ENCODE peak calls at places on chromosomes 2 and 18, in five cellular contexts. One of them, this sample, is unnamed.

GRCh38 chr2:160338891-160339290 is 138.8 kb upstream of the ITGB6 start:
- DNase-seq in stimulated activated CD4-positive, alpha-beta T cell treated with anti-CD3 and anti-CD28 coated beads, Interleukin-4, amount 100 ng/mL, for 48 hours: no peak
- DNase-seq in right cardiac atrium: peak; percentile 28
- DNase-seq in mesothelial cell of epicardium: no peak
- DNase-seq in HTR-8/SVneo: no peak
- DNase-seq in this sample: no peak

GRCh38 chr2:14702258-14702657 is 69.7 kb downstream of the LRATD1 start:
- DNase-seq in HTR-8/SVneo: no peak
- DNase-seq in stimulated activated CD4-positive, alpha-beta T cell treated with anti-CD3 and anti-CD28 coated beads, Interleukin-4, amount 100 ng/mL, for 48 hours: no peak
- DNase-seq in right cardiac atrium: no peak
- DNase-seq in mesothelial cell of epicardium: no peak
- DNase-seq in this sample: no peak

GRCh38 chr2:240295256-240296103 is 140.0 kb upstream of the GPC1 start:
- DNase-seq in stimulated activated CD4-positive, alpha-beta T cell treated with anti-CD3 and anti-CD28 coated beads, Interleukin-4, amount 100 ng/mL, for 48 hours: no peak
- DNase-seq in mesothelial cell of epicardium: no peak
- DNase-seq in HTR-8/SVneo: no peak
- DNase-seq in right cardiac atrium: no peak
- DNase-seq in this sample: no peak

GRCh38 chr2:240878341-240878936 is 9.8 kb downstream of the AGXT start:
- DNase-seq in stimulated activated CD4-positive, alpha-beta T cell treated with anti-CD3 and anti-CD28 coated beads, Interleukin-4, amount 100 ng/mL, for 48 hours: no peak
- DNase-seq in right cardiac atrium: no peak
- DNase-seq in mesothelial cell of epicardium: no peak
- DNase-seq in HTR-8/SVneo: no peak
- DNase-seq in this sample: no peak

GRCh38 chr18:50429207-50429948 is 54.5 kb downstream of the SKA1 start:
- DNase-seq in HTR-8/SVneo: peak; percentile 5
- DNase-seq in stimulated activated CD4-positive, alpha-beta T cell treated with anti-CD3 and anti-CD28 coated beads, Interleukin-4, amount 100 ng/mL, for 48 hours: no peak
- DNase-seq in right cardiac atrium: no peak
- DNase-seq in mesothelial cell of epicardium: no peak
- DNase-seq in this sample: no peak

GRCh38 chr2:163659224-163659623 is 76.6 kb downstream of the FIGN start:
- DNase-seq in HTR-8/SVneo: no peak
- DNase-seq in mesothelial cell of epicardium: no peak
- DNase-seq in right cardiac atrium: no peak
- DNase-seq in stimulated activated CD4-positive, alpha-beta T cell treated with anti-CD3 and anti-CD28 coated beads, Interleukin-4, amount 100 ng/mL, for 48 hours: no peak
- DNase-seq in this sample: no peak

GRCh38 chr2:176068037-176068832 is 15.5 kb downstream of the EVX2 start:
- DNase-seq in right cardiac atrium: no peak
- DNase-seq in mesothelial cell of epicardium: no peak
- DNase-seq in HTR-8/SVneo: no peak
- DNase-seq in stimulated activated CD4-positive, alpha-beta T cell treated with anti-CD3 and anti-CD28 coated beads, Interleukin-4, amount 100 ng/mL, for 48 hours: no peak
- DNase-seq in this sample: no peak

GRCh38 chr2:36650031-36650430 is 46.5 kb upstream of the VIT start:
- DNase-seq in mesothelial cell of epicardium: no peak
- DNase-seq in stimulated activated CD4-positive, alpha-beta T cell treated with anti-CD3 and anti-CD28 coated beads, Interleukin-4, amount 100 ng/mL, for 48 hours: no peak
- DNase-seq in right cardiac atrium: no peak
- DNase-seq in HTR-8/SVneo: peak; percentile 82
- DNase-seq in this sample: no peak

GRCh38 chr2:160301420-160301819 is 101.3 kb upstream of the ITGB6 start:
- DNase-seq in mesothelial cell of epicardium: no peak
- DNase-seq in HTR-8/SVneo: no peak
- DNase-seq in right cardiac atrium: no peak
- DNase-seq in stimulated activated CD4-positive, alpha-beta T cell treated with anti-CD3 and anti-CD28 coated beads, Interleukin-4, amount 100 ng/mL, for 48 hours: no peak
- DNase-seq in this sample: no peak

GRCh38 chr18:46518438-46518837 is 138.6 kb downstream of the LOXHD1 start:
- DNase-seq in HTR-8/SVneo: no peak
- DNase-seq in right cardiac atrium: no peak
- DNase-seq in mesothelial cell of epicardium: no peak
- DNase-seq in stimulated activated CD4-positive, alpha-beta T cell treated with anti-CD3 and anti-CD28 coated beads, Interleukin-4, amount 100 ng/mL, for 48 hours: no peak
- DNase-seq in this sample: no peak

GRCh38 chr18:74661008-74661407 is 63.3 kb downstream of the ZNF407 start:
- DNase-seq in right cardiac atrium: no peak
- DNase-seq in stimulated activated CD4-positive, alpha-beta T cell treated with anti-CD3 and anti-CD28 coated beads, Interleukin-4, amount 100 ng/mL, for 48 hours: no peak
- DNase-seq in mesothelial cell of epicardium: no peak
- DNase-seq in HTR-8/SVneo: no peak
- DNase-seq in this sample: no peak

GRCh38 chr2:37189452-37190153 is 1.1 kb upstream of the SULT6B1 start:
- DNase-seq in HTR-8/SVneo: peak; percentile 53
- DNase-seq in stimulated activated CD4-positive, alpha-beta T cell treated with anti-CD3 and anti-CD28 coated beads, Interleukin-4, amount 100 ng/mL, for 48 hours: no peak
- DNase-seq in mesothelial cell of epicardium: no peak
- DNase-seq in right cardiac atrium: no peak
- DNase-seq in this sample: no peak

GRCh38 chr2:158999458-158999857 is 31.0 kb downstream of the TANC1 start:
- DNase-seq in HTR-8/SVneo: no peak
- DNase-seq in stimulated activated CD4-positive, alpha-beta T cell treated with anti-CD3 and anti-CD28 coated beads, Interleukin-4, amount 100 ng/mL, for 48 hours: no peak
- DNase-seq in mesothelial cell of epicardium: no peak
- DNase-seq in right cardiac atrium: no peak
- DNase-seq in this sample: no peak

GRCh38 chr18:8314123-8314522 is 295.1 kb upstream of the RAB12 start:
- DNase-seq in right cardiac atrium: no peak
- DNase-seq in HTR-8/SVneo: no peak
- DNase-seq in stimulated activated CD4-positive, alpha-beta T cell treated with anti-CD3 and anti-CD28 coated beads, Interleukin-4, amount 100 ng/mL, for 48 hours: no peak
- DNase-seq in mesothelial cell of epicardium: no peak
- DNase-seq in this sample: no peak

GRCh38 chr2:82690757-82691411 is 1768.2 kb downstream of the SUCLG1 start:
- DNase-seq in HTR-8/SVneo: no peak
- DNase-seq in right cardiac atrium: no peak
- DNase-seq in mesothelial cell of epicardium: no peak
- DNase-seq in stimulated activated CD4-positive, alpha-beta T cell treated with anti-CD3 and anti-CD28 coated beads, Interleukin-4, amount 100 ng/mL, for 48 hours: no peak
- DNase-seq in this sample: no peak

GRCh38 chr2:29632018-29632417 is 289.4 kb downstream of the ALK start:
- DNase-seq in stimulated activated CD4-positive, alpha-beta T cell treated with anti-CD3 and anti-CD28 coated beads, Interleukin-4, amount 100 ng/mL, for 48 hours: no peak
- DNase-seq in HTR-8/SVneo: no peak
- DNase-seq in right cardiac atrium: no peak
- DNase-seq in mesothelial cell of epicardium: no peak
- DNase-seq in this sample: no peak

GRCh38 chr2:46847185-46847710 is 68.4 kb downstream of the MCFD2 start:
- DNase-seq in right cardiac atrium: peak; percentile 93
- DNase-seq in mesothelial cell of epicardium: peak; percentile 78
- DNase-seq in HTR-8/SVneo: peak; percentile 76
- DNase-seq in stimulated activated CD4-positive, alpha-beta T cell treated with anti-CD3 and anti-CD28 coated beads, Interleukin-4, amount 100 ng/mL, for 48 hours: no peak
- DNase-seq in this sample: no peak

GRCh38 chr2:196584903-196585302 is 54.6 kb upstream of the CCDC150 start:
- DNase-seq in mesothelial cell of epicardium: no peak
- DNase-seq in right cardiac atrium: no peak
- DNase-seq in HTR-8/SVneo: no peak
- DNase-seq in stimulated activated CD4-positive, alpha-beta T cell treated with anti-CD3 and anti-CD28 coated beads, Interleukin-4, amount 100 ng/mL, for 48 hours: no peak
- DNase-seq in this sample: no peak

GRCh38 chr2:237766334-237766733 is 32.2 kb upstream of the RBM44 start:
- DNase-seq in HTR-8/SVneo: no peak
- DNase-seq in mesothelial cell of epicardium: no peak
- DNase-seq in stimulated activated CD4-positive, alpha-beta T cell treated with anti-CD3 and anti-CD28 coated beads, Interleukin-4, amount 100 ng/mL, for 48 hours: no peak
- DNase-seq in right cardiac atrium: no peak
- DNase-seq in this sample: no peak

GRCh38 chr18:58041633-58042032 is 2.4 kb upstream of the NEDD4L start:
- DNase-seq in stimulated activated CD4-positive, alpha-beta T cell treated with anti-CD3 and anti-CD28 coated beads, Interleukin-4, amount 100 ng/mL, for 48 hours: no peak
- DNase-seq in right cardiac atrium: peak; percentile 16
- DNase-seq in HTR-8/SVneo: no peak
- DNase-seq in mesothelial cell of epicardium: no peak
- DNase-seq in this sample: no peak

GRCh38 chr2:119230630-119231185 is 7.1 kb downstream of the STEAP3 start:
- DNase-seq in HTR-8/SVneo: no peak
- DNase-seq in right cardiac atrium: peak; percentile 24
- DNase-seq in mesothelial cell of epicardium: no peak
- DNase-seq in stimulated activated CD4-positive, alpha-beta T cell treated with anti-CD3 and anti-CD28 coated beads, Interleukin-4, amount 100 ng/mL, for 48 hours: no peak
- DNase-seq in this sample: no peak

GRCh38 chr18:42578781-42579180 is 536.7 kb downstream of the RIT2 start:
- DNase-seq in stimulated activated CD4-positive, alpha-beta T cell treated with anti-CD3 and anti-CD28 coated beads, Interleukin-4, amount 100 ng/mL, for 48 hours: no peak
- DNase-seq in right cardiac atrium: no peak
- DNase-seq in HTR-8/SVneo: no peak
- DNase-seq in mesothelial cell of epicardium: no peak
- DNase-seq in this sample: no peak

GRCh38 chr18:50726960-50727589 is 92.7 kb downstream of the MRO start:
- DNase-seq in HTR-8/SVneo: no peak
- DNase-seq in stimulated activated CD4-positive, alpha-beta T cell treated with anti-CD3 and anti-CD28 coated beads, Interleukin-4, amount 100 ng/mL, for 48 hours: no peak
- DNase-seq in mesothelial cell of epicardium: no peak
- DNase-seq in right cardiac atrium: no peak
- DNase-seq in this sample: no peak

GRCh38 chr2:8118940-8119781 is 562.7 kb upstream of the ID2 start:
- DNase-seq in mesothelial cell of epicardium: no peak
- DNase-seq in HTR-8/SVneo: no peak
- DNase-seq in stimulated activated CD4-positive, alpha-beta T cell treated with anti-CD3 and anti-CD28 coated beads, Interleukin-4, amount 100 ng/mL, for 48 hours: no peak
- DNase-seq in right cardiac atrium: no peak
- DNase-seq in this sample: no peak

GRCh38 chr2:96470089-96470488 is 35.1 kb downstream of the NEURL3 start:
- DNase-seq in HTR-8/SVneo: no peak
- DNase-seq in stimulated activated CD4-positive, alpha-beta T cell treated with anti-CD3 and anti-CD28 coated beads, Interleukin-4, amount 100 ng/mL, for 48 hours: no peak
- DNase-seq in right cardiac atrium: no peak
- DNase-seq in mesothelial cell of epicardium: no peak
- DNase-seq in this sample: no peak

GRCh38 chr18:36717422-36718110 is 111.2 kb downstream of the TPGS2 start:
- DNase-seq in mesothelial cell of epicardium: no peak
- DNase-seq in stimulated activated CD4-positive, alpha-beta T cell treated with anti-CD3 and anti-CD28 coated beads, Interleukin-4, amount 100 ng/mL, for 48 hours: no peak
- DNase-seq in HTR-8/SVneo: no peak
- DNase-seq in right cardiac atrium: no peak
- DNase-seq in this sample: no peak

GRCh38 chr18:27223570-27224340 is 38.6 kb upstream of the CHST9 start:
- DNase-seq in mesothelial cell of epicardium: peak; percentile 47
- DNase-seq in HTR-8/SVneo: no peak
- DNase-seq in right cardiac atrium: no peak
- DNase-seq in stimulated activated CD4-positive, alpha-beta T cell treated with anti-CD3 and anti-CD28 coated beads, Interleukin-4, amount 100 ng/mL, for 48 hours: no peak
- DNase-seq in this sample: no peak

GRCh38 chr2:127811397-127811860 is 458 bp upstream of the WDR33 start:
- DNase-seq in right cardiac atrium: peak; percentile 35
- DNase-seq in HTR-8/SVneo: no peak
- DNase-seq in mesothelial cell of epicardium: peak; percentile 51
- DNase-seq in stimulated activated CD4-positive, alpha-beta T cell treated with anti-CD3 and anti-CD28 coated beads, Interleukin-4, amount 100 ng/mL, for 48 hours: no peak
- DNase-seq in this sample: no peak

This sample was measured in T-helper 9 cell.